ENCODE peak calls at places on chromosomes 1 and 21, in nine cellular contexts. E is cardiac muscle cell, N is AG10803, P is neural crest cell, T is neural progenitor cell, J is A549, B is left ventricle myocardium inferior, U is astrocyte of the spinal cord, A is thoracic aorta. G is an unnamed sample.

GRCh38 chr1:225746361-225747179 is 31.1 kb upstream of the SRP9 start:
- DNase-seq in T (peak), E (no peak), U (peak), N (peak), A (peak), P (no peak), J (peak), B (peak), G (peak)

GRCh38 chr1:177429234-177429633 is 258.5 kb downstream of the BRINP2 start:
- DNase-seq in N (no peak), U (no peak), T (no peak), P (no peak), E (no peak), B (no peak), J (no peak), A (no peak), G (no peak)

GRCh38 chr1:55938376-55938850 is 641.0 kb downstream of the PLPP3 start:
- DNase-seq in N (no peak), A (no peak), B (peak), J (no peak), E (peak), T (no peak), U (no peak), P (no peak), G (no peak)

GRCh38 chr1:204733289-204733688 is 47.8 kb upstream of the LRRN2 start:
- DNase-seq in T (no peak), P (no peak), A (no peak), J (no peak), E (no peak), N (no peak), U (no peak), B (no peak), G (no peak)

GRCh38 chr1:66852870-66853269 is 51.8 kb upstream of the INSL5 start:
- DNase-seq in T (no peak), U (no peak), B (no peak), P (no peak), E (no peak), N (no peak), A (no peak), J (no peak), G (no peak)

GRCh38 chr1:11842154-11843041 is 5.2 kb downstream of the NPPA start:
- DNase-seq in E (no peak), A (no peak), U (peak), T (no peak), N (no peak), P (no peak), B (peak), J (no peak), G (no peak)

GRCh38 chr1:209619696-209620483 is 32.3 kb downstream of the LAMB3 start:
- DNase-seq in A (no peak), B (no peak), N (no peak), J (no peak), E (no peak), T (no peak), P (no peak), U (no peak), G (no peak)

GRCh38 chr21:34939673-34940321 is 109.3 kb downstream of the RUNX1 start:
- DNase-seq in P (no peak), E (no peak), N (peak), J (no peak), T (no peak), U (no peak), A (no peak), B (no peak), G (no peak)

GRCh38 chr1:21491483-21492170 is 17.6 kb upstream of the ALPL start:
- DNase-seq in T (no peak), U (no peak), E (peak), J (no peak), B (no peak), N (peak), P (no peak), A (no peak), G (no peak)

GRCh38 chr1:30740952-30741894 is 16.4 kb downstream of the LAPTM5 start:
- DNase-seq in E (no peak), P (no peak), J (no peak), A (no peak), T (no peak), U (no peak), N (no peak), B (no peak), G (no peak)

GRCh38 chr1:109914587-109915240 is 4.1 kb downstream of the CSF1 start:
- DNase-seq in B (no peak), N (peak), U (peak), J (no peak), E (no peak), P (no peak), A (no peak), T (no peak), G (no peak)

GRCh38 chr1:209839875-209840491 is 12.2 kb downstream of the UTP25 start:
- DNase-seq in A (no peak), E (no peak), P (no peak), T (no peak), N (peak), B (no peak), J (peak), U (peak), G (peak)

GRCh38 chr1:242467556-242468145 is 56.8 kb downstream of the PLD5 start:
- DNase-seq in J (peak), T (peak), B (peak), P (peak), N (peak), E (peak), U (peak), A (peak), G (no peak)

GRCh38 chr1:182826892-182827291 is 12.3 kb upstream of the DHX9 start:
- DNase-seq in U (no peak), A (no peak), T (no peak), J (no peak), E (no peak), P (no peak), B (no peak), N (no peak), G (no peak)

GRCh38 chr21:46248827-46249226 is 20.3 kb upstream of the LSS start:
- DNase-seq in P (no peak), E (no peak), T (no peak), A (no peak), B (no peak), U (no peak), J (no peak), N (no peak), G (no peak)

GRCh38 chr1:22874785-22875184 is 97.9 kb downstream of the LACTBL1 start:
- DNase-seq in J (no peak), U (no peak), N (no peak), E (no peak), T (no peak), B (no peak), P (no peak), A (no peak), G (no peak)

GRCh38 chr1:22870201-22870871 is 102.3 kb downstream of the LACTBL1 start:
- DNase-seq in E (peak), T (no peak), J (no peak), A (no peak), N (no peak), P (no peak), U (peak), B (peak), G (peak)

GRCh38 chr1:22875240-22875639 is 97.4 kb downstream of the LACTBL1 start:
- DNase-seq in E (no peak), U (no peak), N (no peak), J (no peak), B (no peak), P (no peak), T (peak), A (no peak), G (no peak)

GRCh38 chr1:22875851-22876250 is 96.8 kb downstream of the LACTBL1 start:
- DNase-seq in T (no peak), J (no peak), B (no peak), P (no peak), A (no peak), N (no peak), U (no peak), E (no peak), G (no peak)

DNA sequence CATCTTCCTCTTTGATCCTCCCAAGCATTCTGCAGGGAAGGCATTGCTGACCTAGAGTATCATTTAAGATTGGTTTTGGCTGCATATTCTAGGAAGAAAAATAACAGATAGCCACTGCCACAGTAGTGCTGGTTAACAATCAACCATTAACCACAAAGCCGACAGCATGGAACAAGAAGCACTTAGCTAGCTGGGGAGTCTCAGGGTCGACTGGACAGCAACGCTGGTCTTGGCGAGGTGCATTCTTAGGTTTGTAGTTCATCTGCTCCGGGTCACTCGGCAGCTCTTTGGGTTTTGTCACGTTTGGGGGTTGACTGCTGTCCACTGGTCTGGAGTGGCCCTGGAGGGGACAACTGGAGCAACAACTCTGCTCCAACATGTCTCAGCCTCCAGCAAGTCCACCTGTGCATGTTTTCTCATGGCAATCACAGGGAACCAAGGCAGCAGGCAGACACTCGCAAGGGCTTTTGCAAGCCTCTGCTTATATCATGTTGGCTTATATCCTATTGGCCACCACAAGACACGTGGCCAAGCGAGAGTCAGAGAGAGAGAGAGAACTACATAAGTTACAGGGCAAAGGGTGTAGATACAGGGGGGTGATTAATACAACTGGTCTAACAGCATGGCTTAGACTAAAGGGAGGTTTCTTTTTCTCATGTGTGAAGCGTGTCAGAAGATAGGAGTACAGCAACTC is 99.5 kb downstream of the LACTBL1 start:
- DNase-seq in B (no peak), N (no peak), P (no peak), E (no peak), U (no peak), A (no peak), T (no peak), J (no peak), G (peak)
- TF ChIP-seq CTCF in B (no peak), N (no peak), P (no peak), E (no peak), U (no peak), A (no peak), T (no peak), J (no peak), G (no peak)

DNA sequence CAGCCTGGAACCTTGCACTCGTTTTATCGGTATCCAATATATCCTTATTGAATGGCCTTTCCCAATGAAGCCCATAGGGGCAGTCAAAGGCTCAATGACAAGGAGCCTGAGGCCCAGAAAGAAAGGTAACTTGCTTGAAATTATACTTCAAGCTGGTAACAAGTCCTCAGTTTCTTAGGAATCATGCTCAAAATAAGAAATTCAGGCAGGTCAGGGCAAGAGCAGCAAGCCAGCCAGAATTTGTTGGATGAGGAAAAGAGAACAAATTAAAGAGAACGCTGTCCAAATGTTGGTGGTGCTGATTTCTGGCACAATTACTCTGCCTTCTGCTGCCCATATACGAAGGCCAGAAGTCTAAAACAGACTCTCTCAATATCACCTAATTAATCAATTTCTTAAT is 77.6 kb downstream of the DDX20 start:
- DNase-seq in P (no peak), B (no peak), U (no peak), N (peak), T (peak), E (peak), A (no peak), J (no peak), G (no peak)
- TF ChIP-seq CTCF in P (peak), B (no peak), U (no peak), N (no peak), T (peak), E (no peak), A (no peak), J (no peak), G (no peak)

GRCh38 chr1:25803368-25803767 is 3.4 kb downstream of the SELENON start:
- DNase-seq in E (no peak), A (no peak), N (no peak), P (no peak), J (no peak), T (no peak), U (no peak), B (no peak), G (no peak)
- TF ChIP-seq CTCF in E (no peak), A (no peak), N (no peak), P (peak), J (no peak), T (no peak), U (no peak), B (no peak), G (no peak)

GRCh38 chr1:234371414-234371813 is 1.8 kb upstream of the COA6 start:
- DNase-seq in J (no peak), E (no peak), A (no peak), T (no peak), N (no peak), U (no peak), B (no peak), P (no peak), G (no peak)

GRCh38 chr1:234372011-234372757 is 1.1 kb upstream of the COA6 start:
- DNase-seq in A (no peak), J (no peak), U (no peak), N (no peak), T (no peak), E (no peak), B (no peak), P (no peak), G (no peak)

GRCh38 chr1:234375672-234376071 is 2.4 kb downstream of the COA6 start:
- DNase-seq in E (no peak), J (no peak), B (no peak), P (no peak), U (no peak), A (no peak), N (no peak), T (no peak), G (no peak)

GRCh38 chr1:234373938-234374240 is 633 bp downstream of the COA6 start:
- DNase-seq in A (no peak), N (no peak), E (no peak), U (no peak), T (no peak), J (no peak), B (no peak), P (no peak), G (no peak)

GRCh38 chr1:234373064-234373937 is at the start of gene COA6:
- DNase-seq in P (peak), A (peak), E (peak), N (peak), B (peak), T (peak), J (peak), U (peak), G (peak)
- TF ChIP-seq CTCF in P (peak), A (no peak), E (no peak), N (no peak), B (no peak), T (peak), J (no peak), U (no peak), G (no peak)

GRCh38 chr1:43651188-43651587 is 1.2 kb downstream of the KDM4A start:
- DNase-seq in U (no peak), N (no peak), P (no peak), E (no peak), B (no peak), T (peak), A (no peak), J (no peak), G (no peak)

GRCh38 chr1:43655953-43656352 is 6.0 kb downstream of the KDM4A start:
- DNase-seq in B (no peak), J (no peak), U (no peak), E (no peak), P (no peak), T (no peak), A (no peak), N (no peak), G (no peak)

GRCh38 chr1:43651922-43652321 is 2.0 kb downstream of the KDM4A start:
- DNase-seq in T (no peak), N (no peak), J (no peak), E (no peak), B (no peak), P (no peak), U (no peak), A (no peak), G (no peak)

GRCh38 chr1:43653893-43654292 is 3.9 kb downstream of the KDM4A start:
- DNase-seq in B (no peak), E (no peak), U (no peak), T (no peak), J (no peak), A (no peak), N (no peak), P (no peak), G (no peak)

DNA sequence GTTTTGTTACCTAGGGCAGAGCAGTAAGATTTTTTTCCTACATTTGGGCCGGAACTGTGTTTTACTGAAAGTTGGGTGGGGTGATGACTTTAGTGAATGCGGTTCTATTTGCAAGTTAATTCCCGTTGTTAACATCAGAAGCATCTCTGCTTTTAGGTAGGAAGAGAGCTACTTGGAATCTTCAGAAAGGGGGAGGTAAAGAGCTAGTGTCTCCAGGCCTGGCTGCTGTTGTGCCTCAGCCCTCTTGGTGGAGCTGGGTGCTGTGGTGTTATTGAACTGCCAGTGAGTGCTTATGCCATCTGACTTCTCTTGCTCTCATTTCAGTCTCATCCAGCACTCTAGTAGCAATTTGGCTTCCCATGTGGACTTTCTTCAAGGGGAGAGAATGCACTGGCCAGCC is 3.4 kb downstream of the KDM4A start:
- DNase-seq in P (no peak), E (no peak), N (peak), U (peak), A (no peak), B (no peak), J (peak), T (peak), G (no peak)
- TF ChIP-seq CTCF in P (no peak), E (peak), N (peak), U (peak), A (no peak), B (no peak), J (no peak), T (peak), G (peak)

DNA sequence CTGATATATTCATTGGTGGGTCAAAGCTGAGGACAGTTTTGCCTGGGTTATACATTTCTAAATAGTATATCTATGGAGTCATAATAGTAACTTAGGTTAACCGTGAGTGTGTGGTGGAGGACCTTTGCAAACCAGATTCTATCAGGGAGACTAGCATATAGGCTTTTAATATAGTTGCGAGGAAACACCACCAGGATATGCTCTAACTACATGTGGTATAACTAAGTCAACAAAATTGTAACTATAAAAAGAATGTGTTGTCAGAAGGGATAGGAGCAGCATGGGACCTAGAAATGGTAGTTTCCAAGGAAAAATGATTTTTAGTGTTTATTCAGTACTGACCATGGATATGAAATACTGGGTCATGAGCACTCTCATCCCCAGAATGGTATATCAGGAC is 338.1 kb downstream of the TGFB2 start:
- DNase-seq in E (no peak), N (no peak), B (no peak), U (peak), P (no peak), T (no peak), A (no peak), J (no peak), G (no peak)
- TF ChIP-seq CTCF in E (no peak), N (no peak), B (no peak), U (peak), P (no peak), T (no peak), A (no peak), J (no peak), G (no peak)

DNA sequence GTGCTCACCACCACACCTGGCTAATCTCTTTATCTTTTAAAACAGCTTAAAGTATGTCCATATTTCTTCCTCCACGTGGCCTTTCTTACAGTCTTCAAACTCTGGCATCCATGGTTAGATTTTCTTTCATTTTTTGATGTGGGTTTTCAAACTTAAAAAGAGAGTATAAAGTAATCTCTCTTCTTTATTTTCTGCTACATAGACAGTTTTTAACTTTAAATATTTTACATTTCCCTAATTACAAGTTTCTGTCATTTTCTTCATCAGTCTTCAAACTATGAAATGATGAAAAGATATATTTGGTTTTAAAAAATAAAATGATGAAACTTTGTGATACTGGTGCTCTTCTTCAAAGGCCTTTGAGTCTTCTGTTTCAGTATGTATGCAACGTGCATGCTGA is 143.5 kb upstream of the ESRRG start:
- DNase-seq in E (no peak), P (no peak), N (no peak), B (no peak), J (no peak), T (no peak), U (no peak), A (no peak), G (no peak)
- TF ChIP-seq CTCF in E (no peak), P (no peak), N (no peak), B (no peak), J (no peak), T (no peak), U (no peak), A (no peak), G (no peak)

GRCh38 chr1:212722270-212722945 is 22.8 kb upstream of the BATF3 start:
- DNase-seq in T (no peak), B (no peak), J (no peak), U (no peak), P (no peak), A (no peak), N (no peak), E (no peak), G (no peak)
- TF ChIP-seq CTCF in T (no peak), B (no peak), J (no peak), U (no peak), P (no peak), A (no peak), N (no peak), E (no peak), G (no peak)